ENCODE peak calls at places on chromosomes 5 and 9, in seven cellular contexts. R is HuH-7; W is SHP77; I is iPS-NIHi11; D is T47D; K is stimulated activated CD8-positive, alpha-beta memory T cell treated with anti-CD3 and anti-CD28 coated beads, Interleukin-12 subunit alpha, Interleukin-12 subunit beta, amount 100 ng/mL, for 4 hours; A is fibroblast of the conjunctiva. J is an unnamed sample.

GRCh38 chr5:38896760-38897159 is 50.9 kb downstream of the OSMR start:
- DNase-seq in R (no peak), W (no peak), I (no peak), D (no peak), K (no peak), A (no peak), J (no peak)

GRCh38 chr5:102809033-102809432 is 53.9 kb downstream of the PAM start:
- DNase-seq in R (no peak), W (peak), I (no peak), D (no peak), K (no peak), A (no peak), J (peak)

GRCh38 chr5:122312670-122312988 is 592 bp downstream of the SNCAIP start:
- DNase-seq in R (no peak), W (peak), I (no peak), D (no peak), K (no peak), A (no peak), J (peak)

GRCh38 chr9:71490810-71491209 is 277.5 kb downstream of the CEMIP2 start:
- DNase-seq in R (peak), W (no peak), I (no peak), D (no peak), K (no peak), A (no peak), J (peak)

GRCh38 chr5:147573171-147573570 is 63.3 kb upstream of the DPYSL3 start:
- DNase-seq in R (no peak), W (no peak), I (no peak), D (no peak), K (no peak), A (no peak), J (no peak)

GRCh38 chr5:53406630-53407316 is 73.7 kb upstream of the FST start:
- DNase-seq in R (no peak), W (no peak), I (no peak), D (no peak), K (no peak), A (no peak), J (peak)

GRCh38 chr5:37838152-37838932 is 1.5 kb downstream of the GDNF start:
- DNase-seq in R (no peak), W (no peak), I (peak), D (peak), K (no peak), A (no peak), J (peak)

GRCh38 chr9:4146293-4146692 is 153.6 kb downstream of the GLIS3 start:
- DNase-seq in R (no peak), W (no peak), I (no peak), D (no peak), K (no peak), A (no peak), J (peak)

GRCh38 chr9:22279621-22280020 is 167.0 kb upstream of the DMRTA1 start:
- DNase-seq in R (no peak), W (no peak), I (no peak), D (no peak), K (no peak), A (no peak), J (peak)

GRCh38 chr9:95533996-95534680 is 17.4 kb upstream of the PTCH1 start:
- DNase-seq in R (no peak), W (no peak), I (no peak), D (no peak), K (no peak), A (no peak), J (no peak)

GRCh38 chr5:150497274-150497988 is 10.5 kb upstream of the NDST1 start:
- DNase-seq in R (no peak), W (no peak), I (peak), D (no peak), K (no peak), A (peak), J (peak)

GRCh38 chr5:40495172-40495699 is 184.5 kb upstream of the PTGER4 start:
- DNase-seq in R (no peak), W (no peak), I (no peak), D (no peak), K (no peak), A (no peak), J (no peak)

GRCh38 chr9:19988281-19988680 is 199.4 kb upstream of the SLC24A2 start:
- DNase-seq in R (no peak), W (no peak), I (no peak), D (no peak), K (no peak), A (no peak), J (no peak)

GRCh38 chr5:150438873-150439546 is 10.5 kb downstream of the RPS14 start:
- DNase-seq in R (peak), W (peak), I (peak), D (no peak), K (no peak), A (no peak), J (peak)

GRCh38 chr9:21761309-21761901 is 41.0 kb upstream of the MTAP start:
- DNase-seq in R (no peak), W (no peak), I (no peak), D (no peak), K (no peak), A (no peak), J (no peak)

GRCh38 chr9:95880011-95880690 is 4.7 kb downstream of the ERCC6L2 start:
- DNase-seq in R (no peak), W (no peak), I (no peak), D (no peak), K (no peak), A (no peak), J (peak)

GRCh38 chr9:121498150-121498486 is 1.5 kb downstream of the GGTA1 start:
- DNase-seq in R (peak), W (peak), I (peak), D (peak), K (no peak), A (peak), J (peak)

GRCh38 chr5:38077652-38078051 is 180.7 kb upstream of the EGFLAM start:
- DNase-seq in R (peak), W (no peak), I (no peak), D (no peak), K (no peak), A (no peak), J (no peak)

GRCh38 chr9:119588874-119589560 is 219.8 kb upstream of the BRINP1 start:
- DNase-seq in R (no peak), W (no peak), I (no peak), D (no peak), K (no peak), A (no peak), J (no peak)

GRCh38 chr5:32283539-32284377 is 29.0 kb downstream of the MTMR12 start:
- DNase-seq in R (no peak), W (no peak), I (no peak), D (no peak), K (no peak), A (no peak), J (peak)

GRCh38 chr5:33260098-33260497 is 180.7 kb upstream of the TARS1 start:
- DNase-seq in R (no peak), W (no peak), I (no peak), D (no peak), K (no peak), A (no peak), J (no peak)

GRCh38 chr5:428219-428618 is 14.8 kb upstream of the EXOC3 start:
- DNase-seq in R (no peak), W (no peak), I (no peak), D (no peak), K (no peak), A (no peak), J (no peak)

GRCh38 chr5:119453045-119453383 is 717 bp downstream of the HSD17B4 start:
- DNase-seq in R (peak), W (no peak), I (no peak), D (no peak), K (no peak), A (peak), J (peak)

GRCh38 chr5:91425046-91425445 is 41.9 kb upstream of the ARRDC3 start:
- DNase-seq in R (no peak), W (no peak), I (no peak), D (no peak), K (no peak), A (no peak), J (no peak)